ENCODE peak calls at places on chromosomes 6 and 20, in four cellular contexts. B is HepG2, Z is GM12878, Q is H1. M is an unnamed sample.

GRCh38 chr6:44580901-44581300 is 193.4 kb downstream of the CDC5L start:
- DNase-seq in Q (no peak), B (no peak), Z (no peak), M (no peak)

GRCh38 chr20:31542201-31542842 is 28.1 kb downstream of the HM13 start:
- DNase-seq in Z (no peak), Q (no peak), B (no peak), M (no peak)

GRCh38 chr20:3082306-3082951 is 2.1 kb downstream of the AVP start:
- DNase-seq in B (no peak), Q (no peak), Z (no peak), M (no peak)

GRCh38 chr6:91081452-91082067 is 494.7 kb upstream of the MAP3K7 start:
- DNase-seq in Q (no peak), Z (no peak), B (peak; percentile 25), M (peak; percentile 40)

GRCh38 chr6:86615299-86615698 is 322.0 kb upstream of the HTR1E start:
- DNase-seq in Q (no peak), Z (no peak), B (no peak), M (peak; percentile 61)

GRCh38 chr20:53981752-53982437 is 88.5 kb downstream of the BCAS1 start:
- DNase-seq in Q (no peak), B (no peak), Z (no peak), M (no peak)

GRCh38 chr20:32271620-32272019 is 5.8 kb upstream of the KIF3B start:
- DNase-seq in B (no peak), Q (no peak), Z (no peak), M (no peak)

GRCh38 chr6:118495639-118496296 is 52.3 kb upstream of the PLN start:
- DNase-seq in Z (no peak), Q (no peak), B (peak; percentile 35), M (no peak)

GRCh38 chr20:36097331-36097730 is 57.2 kb upstream of the EPB41L1 start:
- DNase-seq in Q (no peak), B (no peak), Z (no peak), M (no peak)

GRCh38 chr6:127404594-127405178 is 54.5 kb downstream of the KIAA0408 start:
- DNase-seq in Z (no peak), B (no peak), Q (no peak), M (no peak)

GRCh38 chr6:118371955-118372354 is 176.1 kb upstream of the PLN start:
- DNase-seq in Q (no peak), Z (no peak), B (no peak), M (no peak)

GRCh38 chr20:22462975-22463914 is 121.1 kb downstream of the FOXA2 start:
- DNase-seq in Q (no peak), B (no peak), Z (no peak), M (no peak)

GRCh38 chr6:53928641-53929339 is 134.0 kb downstream of the LRRC1 start:
- DNase-seq in Z (no peak), B (peak; percentile 40), Q (no peak), M (no peak)

GRCh38 chr6:104161960-104162669 is 697.6 kb downstream of the HACE1 start:
- DNase-seq in Z (no peak), B (no peak), Q (no peak), M (no peak)

GRCh38 chr6:50007821-50008220 is 14.0 kb downstream of the DEFB110 start:
- DNase-seq in B (no peak), Z (no peak), Q (no peak), M (no peak)

GRCh38 chr20:51661609-51662178 is 106.5 kb downstream of the ATP9A start:
- DNase-seq in Z (no peak), B (peak; percentile 95), Q (no peak), M (no peak)

GRCh38 chr6:148175511-148176188 is 167.0 kb upstream of the SASH1 start:
- DNase-seq in B (no peak), Z (no peak), Q (no peak), M (no peak)

GRCh38 chr6:101429291-101429690 is 35.8 kb downstream of the GRIK2 start:
- DNase-seq in Q (no peak), B (no peak), Z (no peak), M (no peak)

GRCh38 chr20:16049478-16050093 is 523.7 kb downstream of the KIF16B start:
- DNase-seq in Z (no peak), Q (no peak), B (no peak), M (no peak)

GRCh38 chr6:53956804-53957203 is 154.4 kb upstream of the MLIP start:
- DNase-seq in B (no peak), Z (no peak), Q (no peak), M (no peak)

GRCh38 chr6:112951829-112952228 is 604.7 kb downstream of the RFPL4B start:
- DNase-seq in B (no peak), Q (no peak), Z (no peak), M (peak; percentile 63)

GRCh38 chr20:7608246-7608645 is 332.0 kb downstream of the HAO1 start:
- DNase-seq in Q (no peak), Z (no peak), B (no peak), M (no peak)

GRCh38 chr6:168280020-168280898 is 39.3 kb downstream of the DACT2 start:
- DNase-seq in B (no peak), Z (no peak), Q (no peak), M (no peak)

GRCh38 chr6:31115941-31116560 is 1.5 kb downstream of the PSORS1C1 start:
- DNase-seq in Z (no peak), B (no peak), Q (no peak), M (no peak)

GRCh38 chr6:22610127-22610526 is 40.8 kb downstream of the HDGFL1 start:
- DNase-seq in B (no peak), Q (no peak), Z (no peak), M (no peak)

GRCh38 chr6:169775321-169775720 is 23.9 kb downstream of the ERMARD start:
- DNase-seq in Q (no peak), B (no peak), Z (no peak), M (no peak)

GRCh38 chr6:10363911-10364310 is 51.0 kb downstream of the TFAP2A start:
- DNase-seq in Z (no peak), Q (no peak), B (no peak), M (no peak)

GRCh38 chr6:128822271-128822670 is 60.7 kb upstream of the LAMA2 start:
- DNase-seq in B (no peak), Q (no peak), Z (no peak), M (no peak)

GRCh38 chr20:43508106-43508505 is 609 bp downstream of the L3MBTL1 start:
- DNase-seq in B (no peak), Z (no peak), Q (no peak), M (peak; percentile 62)

GRCh38 chr20:34268851-34269668 is 27.8 kb downstream of the ASIP start:
- DNase-seq in Q (no peak), B (no peak), Z (no peak), M (no peak)

GRCh38 chr6:134437376-134437775 is 119.5 kb upstream of the SGK1 start:
- DNase-seq in B (no peak), Q (no peak), Z (peak; percentile 15), M (peak; percentile 46)

DNA sequence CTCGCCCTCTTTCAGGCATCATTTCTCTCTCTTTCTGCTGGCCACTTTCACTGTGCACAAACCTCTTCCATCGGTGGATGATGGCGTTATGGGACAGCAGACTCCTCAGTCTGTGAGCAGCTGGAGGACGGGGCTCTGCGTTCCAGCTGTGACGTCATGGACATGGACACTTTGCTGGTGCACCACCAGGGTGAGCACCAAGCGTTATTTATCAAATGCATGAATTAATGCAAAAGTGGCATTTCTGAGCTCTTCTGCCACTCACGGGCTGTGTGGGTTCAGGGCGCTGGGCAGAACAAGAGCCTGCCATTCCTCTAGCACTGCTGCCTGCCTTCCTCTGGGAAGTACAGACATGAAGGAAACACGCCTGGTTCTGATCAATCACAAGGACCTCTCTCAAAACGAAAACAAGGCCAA is 82.9 kb upstream of the MPC1 start:
- DNase-seq in Z (no peak), B (no peak), Q (no peak), M (peak; percentile 75)
- TF ChIP-seq ATF2 in Z (no peak), B (no peak), Q (no peak), M (peak; percentile 23)

GRCh38 chr6:149337330-149337729 is 19.8 kb downstream of the TAB2 start:
- DNase-seq in Z (no peak), Q (no peak), B (no peak), M (no peak)
- H3K79me2 ChIP-seq in Z (peaks cover 99% of the 10 kb centered on the region), Q (peaks cover 99% of the 10 kb centered on the region), B (peaks cover 96% of the 10 kb centered on the region), M (peaks cover 94% of the 10 kb centered on the region)

GRCh38 chr6:67501738-67502137 is 1133.3 kb upstream of the ADGRB3 start:
- DNase-seq in B (no peak), Z (no peak), Q (no peak), M (no peak)
- TF ChIP-seq ATF2 in B (no peak), Z (no peak), Q (no peak), M (no peak)

DNA sequence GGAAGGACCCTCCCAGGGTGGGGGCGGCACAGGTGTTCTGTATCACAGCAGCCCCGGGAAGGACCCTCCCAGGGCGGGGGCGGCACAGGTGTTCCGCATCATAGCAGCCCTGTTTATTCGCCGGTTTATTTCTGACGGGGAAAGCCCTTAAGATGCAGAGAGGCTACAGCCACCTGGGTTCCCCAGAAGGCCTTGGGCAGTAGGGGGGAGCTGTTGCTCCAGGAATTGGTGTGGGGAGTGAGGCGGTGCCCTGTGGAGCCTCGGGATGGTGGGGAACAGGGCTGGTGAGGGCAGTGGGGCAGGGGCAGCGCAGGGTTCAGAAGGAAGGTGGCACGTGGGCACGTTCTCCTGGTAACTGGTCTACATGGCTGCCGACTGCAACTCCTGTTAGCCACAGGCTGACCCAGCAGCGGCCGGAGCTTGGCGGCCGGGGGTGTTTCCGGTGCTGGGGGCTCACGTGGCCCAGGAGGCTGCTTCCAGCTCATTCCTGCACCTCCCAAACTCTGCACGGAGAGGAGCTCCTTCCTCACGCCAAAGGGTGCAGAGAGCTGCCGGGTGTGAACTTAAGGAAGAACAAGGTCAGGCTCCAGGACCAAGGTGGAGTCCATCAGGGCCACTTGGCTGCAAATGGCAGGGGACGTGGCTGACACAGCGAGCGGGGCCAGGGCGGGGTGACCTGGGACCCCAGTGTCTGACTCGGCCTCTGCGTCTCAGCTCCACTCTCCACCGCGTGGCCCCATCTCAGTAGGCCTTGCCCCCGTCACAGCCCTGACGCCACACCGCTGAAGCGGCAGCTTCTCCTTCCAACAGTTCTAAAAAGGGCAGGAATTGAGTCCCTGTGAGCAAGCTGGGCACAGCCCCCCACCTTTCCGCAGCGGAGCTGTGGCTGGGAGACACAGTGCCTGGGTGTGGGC is 13.2 kb downstream of the SLCO4A1 start:
- DNase-seq in Q (no peak), Z (no peak), B (no peak), M (no peak)
- H3K79me2 ChIP-seq in Q (no peaks in the 10 kb centered on the region), Z (peaks cover 13% of the 10 kb centered on the region), B (peaks cover 39% of the 10 kb centered on the region), M (peaks cover 32% of the 10 kb centered on the region)

GRCh38 chr20:50123418-50123817 is 10.5 kb upstream of the UBE2V1 start:
- DNase-seq in B (no peak), Q (no peak), Z (no peak), M (no peak)
- TF ChIP-seq ATF2 in B (no peak), Q (no peak), Z (no peak), M (no peak)

DNA sequence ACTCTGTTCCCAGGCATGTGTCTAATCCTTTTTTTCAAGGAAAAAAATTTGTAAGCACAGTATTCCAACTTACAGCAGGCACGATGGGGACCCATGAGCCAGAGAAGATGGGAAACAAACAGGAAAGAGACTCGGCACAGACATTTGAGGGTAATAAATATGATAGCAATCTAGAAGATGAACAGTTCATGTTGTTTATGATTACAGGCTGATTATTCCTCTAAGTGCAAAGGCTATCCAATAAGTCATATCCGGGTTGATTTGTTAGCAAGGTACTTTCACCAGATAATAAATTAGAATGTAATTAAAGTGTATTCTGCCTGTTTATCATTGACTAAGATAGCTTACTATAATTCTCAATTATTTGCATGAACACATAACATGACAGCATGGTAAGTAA is 43.2 kb downstream of the PDSS2 start:
- DNase-seq in Q (no peak), B (no peak), Z (no peak), M (no peak)
- H3K79me2 ChIP-seq in Q (peaks cover 16% of the 10 kb centered on the region), B (peaks cover 4% of the 10 kb centered on the region), Z (no peaks in the 10 kb centered on the region), M (no peaks in the 10 kb centered on the region)